ENCODE peak calls at places on chromosomes 3 and 15, in four cellular contexts. N, T, I and U are unnamed samples.
A peak's percentile ranks its signal among the peaks of the same experiment; 100 is the strongest.

GRCh38 chr3:152474585-152474984 is 205.9 kb downstream of the MBNL1 start:
- DNase-seq in N (peak; percentile 71), T (peak; percentile 75), I (peak; percentile 63), U (peak; percentile 54)

GRCh38 chr3:160720123-160720746 is 35.8 kb upstream of the PPM1L start:
- DNase-seq in N (no peak), T (no peak), I (no peak), U (peak; percentile 44)

GRCh38 chr3:66411436-66411835 is 89.4 kb downstream of the LRIG1 start:
- DNase-seq in N (no peak), T (no peak), I (no peak), U (no peak)

GRCh38 chr3:46700772-46701171 is 420 bp upstream of the TMIE start:
- DNase-seq in N (no peak), T (no peak), I (no peak), U (no peak)

GRCh38 chr3:109278546-109278945 is 37.8 kb downstream of the DPPA2 start:
- DNase-seq in N (peak; percentile 30), T (no peak), I (no peak), U (no peak)

GRCh38 chr3:76656531-76657070 is 383.3 kb upstream of the ROBO2 start:
- DNase-seq in N (no peak), T (no peak), I (no peak), U (no peak)

GRCh38 chr3:106333911-106334618 is 465.3 kb upstream of the CBLB start:
- DNase-seq in N (peak; percentile 88), T (no peak), I (no peak), U (peak; percentile 51)

GRCh38 chr3:74267126-74267525 is 347.3 kb downstream of the CNTN3 start:
- DNase-seq in N (no peak), T (peak; percentile 13), I (no peak), U (no peak)

GRCh38 chr15:70826634-70827033 is 27.3 kb downstream of the LARP6 start:
- DNase-seq in N (peak; percentile 74), T (peak; percentile 94), I (peak; percentile 36), U (peak; percentile 58)

GRCh38 chr3:29324180-29324651 is 43.3 kb downstream of the RBMS3 start:
- DNase-seq in N (peak; percentile 78), T (peak; percentile 82), I (peak; percentile 98), U (no peak)

GRCh38 chr3:113228969-113229368 is 17.6 kb downstream of the BOC start:
- DNase-seq in N (no peak), T (no peak), I (no peak), U (no peak)

GRCh38 chr3:101574388-101575156 is 592 bp downstream of the PCNP start:
- DNase-seq in N (peak; percentile 59), T (peak; percentile 26), I (peak; percentile 66), U (no peak)

GRCh38 chr3:17972476-17972875 is 230.0 kb upstream of the TBC1D5 start:
- DNase-seq in N (no peak), T (no peak), I (no peak), U (no peak)

GRCh38 chr3:197942956-197943556 is 6.9 kb upstream of the RPL35A start:
- DNase-seq in N (peak; percentile 53), T (no peak), I (peak; percentile 62), U (peak; percentile 36)

GRCh38 chr3:158830391-158830790 is 28.5 kb downstream of the MFSD1 start:
- DNase-seq in N (peak; percentile 37), T (peak; percentile 33), I (no peak), U (no peak)

GRCh38 chr3:193452338-193452737 is 73.8 kb upstream of the ATP13A5 start:
- DNase-seq in N (no peak), T (no peak), I (peak; percentile 4), U (no peak)

GRCh38 chr15:58537480-58537879 is 105.7 kb downstream of the LIPC start:
- DNase-seq in N (no peak), T (no peak), I (no peak), U (no peak)

GRCh38 chr3:134650431-134651346 is at the start of gene KY:
- DNase-seq in N (peak; percentile 38), T (peak; percentile 21), I (no peak), U (peak; percentile 67)

GRCh38 chr3:41120461-41120860 is 78.8 kb upstream of the CTNNB1 start:
- DNase-seq in N (no peak), T (no peak), I (no peak), U (no peak)

GRCh38 chr15:43966646-43967045 is 139.8 kb downstream of the WDR76 start:
- DNase-seq in N (no peak), T (peak; percentile 16), I (no peak), U (no peak)

GRCh38 chr15:66670698-66671580 is 31.1 kb upstream of the SMAD6 start:
- DNase-seq in N (no peak), T (no peak), I (no peak), U (peak; percentile 63)

GRCh38 chr3:138348950-138349739 is 766 bp downstream of the MRAS start:
- DNase-seq in N (peak; percentile 11), T (peak; percentile 18), I (peak; percentile 11), U (peak; percentile 36)

GRCh38 chr15:89167267-89168176 is 53.9 kb downstream of the RLBP1 start:
- DNase-seq in N (peak; percentile 79), T (peak; percentile 49), I (peak; percentile 92), U (peak; percentile 61)

GRCh38 chr15:83123529-83123928 is 16.1 kb downstream of the TM6SF1 start:
- DNase-seq in N (no peak), T (no peak), I (no peak), U (no peak)

GRCh38 chr15:60116456-60117089 is 112.5 kb downstream of the FOXB1 start:
- DNase-seq in N (no peak), T (no peak), I (no peak), U (no peak)

GRCh38 chr3:196486263-196486662 is 17.3 kb downstream of the RNF168 start:
- DNase-seq in N (no peak), T (no peak), I (peak; percentile 10), U (peak; percentile 40)

GRCh38 chr3:50486219-50486888 is 17.1 kb downstream of the CACNA2D2 start:
- DNase-seq in N (no peak), T (no peak), I (no peak), U (no peak)

GRCh38 chr3:167728176-167728575 is 6.5 kb downstream of the PDCD10 start:
- DNase-seq in N (peak; percentile 69), T (no peak), I (no peak), U (no peak)

GRCh38 chr3:60399861-60400845 is 851.1 kb downstream of the FHIT start:
- DNase-seq in N (no peak), T (no peak), I (no peak), U (peak; percentile 1)

GRCh38 chr15:72402726-72403125 is 4.6 kb downstream of the TMEM202 start:
- DNase-seq in N (no peak), T (no peak), I (no peak), U (no peak)
- TF ChIP-seq CTCF in N (no peak), T (no peak), I (no peak), U (no peak)

GRCh38 chr3:39291903-39292329 is 12.1 kb upstream of the CX3CR1 start:
- DNase-seq in N (peak; percentile 41), T (peak; percentile 22), I (peak; percentile 59), U (peak; percentile 79)

GRCh38 chr3:39292961-39293360 is 13.1 kb upstream of the CX3CR1 start:
- DNase-seq in N (no peak), T (no peak), I (no peak), U (no peak)

GRCh38 chr3:39296197-39297077 is 16.6 kb upstream of the CX3CR1 start:
- DNase-seq in N (no peak), T (no peak), I (no peak), U (no peak)

GRCh38 chr3:39294446-39295183 is 14.8 kb upstream of the CX3CR1 start:
- DNase-seq in N (peak; percentile 39), T (no peak), I (no peak), U (no peak)

GRCh38 chr3:39295184-39295775 is 15.4 kb upstream of the CX3CR1 start:
- DNase-seq in N (no peak), T (no peak), I (no peak), U (no peak)
- TF ChIP-seq CTCF in N (no peak), T (no peak), I (no peak), U (no peak)

DNA sequence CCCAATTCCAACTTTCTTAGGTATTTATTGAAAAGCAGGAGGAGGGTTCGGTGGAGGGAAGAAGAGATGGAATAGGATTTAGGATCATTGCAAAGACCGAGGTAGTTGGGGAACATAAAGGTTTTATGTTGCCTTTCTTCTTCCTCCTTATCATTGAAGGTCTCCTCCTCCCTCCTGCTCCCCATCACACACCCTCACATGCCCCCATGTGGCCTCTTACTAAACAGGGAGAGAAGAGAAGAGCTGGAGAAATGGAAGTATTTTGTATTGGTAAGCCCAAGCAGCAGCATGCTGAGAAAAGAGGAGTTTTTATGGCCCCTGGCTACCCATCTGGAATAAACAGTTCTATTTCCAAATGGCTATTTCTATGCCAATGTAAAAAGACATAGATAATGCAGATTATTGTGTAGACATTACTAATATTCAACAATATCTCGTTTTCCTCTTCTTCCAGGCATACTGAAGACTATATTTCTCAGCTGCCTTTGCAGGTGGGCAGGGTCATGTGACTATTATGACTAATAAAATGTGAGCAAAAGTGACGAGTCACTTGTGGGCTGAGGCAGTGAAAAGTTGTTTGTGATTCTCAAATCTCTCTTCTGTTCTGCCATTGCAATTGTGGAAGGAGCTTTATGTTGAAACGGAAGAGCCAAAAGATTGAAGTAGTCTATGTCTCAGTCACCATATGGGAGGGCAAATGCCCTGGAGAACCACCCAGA is 5.2 kb upstream of the GPR176 start:
- DNase-seq in N (peak; percentile 57), T (no peak), I (peak; percentile 36), U (no peak)
- TF ChIP-seq CTCF in N (no peak), T (no peak), I (no peak), U (no peak)

DNA sequence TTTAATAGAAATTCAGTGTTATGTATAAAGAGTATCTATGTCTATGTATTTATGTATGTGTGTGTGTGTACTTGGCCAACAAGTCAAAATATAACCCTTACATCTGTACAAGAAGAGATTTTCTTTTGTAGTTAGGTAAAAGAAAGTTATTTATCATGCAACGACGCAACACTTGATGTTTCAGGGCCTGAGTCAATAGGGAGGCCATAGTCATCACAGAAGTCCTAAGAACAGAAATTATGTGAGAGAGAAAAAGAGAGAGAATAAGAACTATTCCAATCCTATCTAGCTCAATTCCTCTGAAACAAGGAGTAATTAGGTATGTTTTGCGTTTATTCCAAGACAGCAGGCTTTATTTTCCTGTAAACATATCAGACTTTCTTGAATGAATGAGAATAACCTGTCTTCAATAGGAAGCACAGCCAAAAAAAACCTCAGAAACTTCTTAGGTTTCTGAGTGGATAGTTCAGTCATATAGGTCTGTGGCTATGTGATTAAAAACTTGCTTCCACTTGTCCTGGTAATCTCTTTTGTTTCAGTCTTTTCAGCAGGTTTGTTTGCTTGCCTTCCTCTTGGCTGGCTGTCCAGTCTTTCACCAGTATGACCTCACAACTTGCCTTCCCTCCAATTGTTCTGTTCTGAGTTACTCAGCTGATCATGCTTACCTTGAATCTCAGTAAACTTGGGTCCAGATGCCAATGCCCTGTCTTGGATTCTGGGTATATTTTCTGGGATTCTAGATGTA is 382.4 kb upstream of the GBE1 start:
- DNase-seq in N (no peak), T (no peak), I (peak; percentile 37), U (no peak)
- TF ChIP-seq CTCF in N (no peak), T (no peak), I (no peak), U (no peak)